ENCODE peak calls at places on chromosomes 11 and 22, in six cellular contexts. P, M, X, E, G and T are unnamed samples. For H3K36me3, the result is how much of the 10 kb centered on the place peaks cover.

GRCh38 chr22:50285568-50286229 is 15.5 kb upstream of the MAPK11 start:
- DNase-seq in M (no peak), P (no peak), X (no peak), E (no peak), G (no peak), T (no peak)

GRCh38 chr11:115168229-115168671 is 336.0 kb downstream of the CADM1 start:
- DNase-seq in M (no peak), G (no peak), P (no peak), E (no peak), X (no peak), T (no peak)

GRCh38 chr11:128610765-128611617 is 23.6 kb upstream of the ETS1 start:
- DNase-seq in P (peak), X (no peak), G (no peak), E (peak), M (no peak), T (no peak)

GRCh38 chr22:35335936-35336781 is 36.5 kb downstream of the TOM1 start:
- DNase-seq in G (no peak), M (no peak), P (no peak), X (no peak), E (no peak), T (no peak)

GRCh38 chr22:24994070-24994763 is 41.7 kb downstream of the KIAA1671 start:
- DNase-seq in G (no peak), P (no peak), E (no peak), M (no peak), X (no peak), T (no peak)

GRCh38 chr11:70474710-70475109 is 76.4 kb downstream of the CTTN start:
- DNase-seq in X (no peak), G (no peak), M (no peak), P (peak), E (no peak), T (no peak)

GRCh38 chr22:31337178-31337577 is 9.0 kb downstream of the PATZ1 start:
- DNase-seq in G (no peak), M (no peak), X (no peak), P (no peak), E (peak), T (no peak)

GRCh38 chr11:78564037-78564888 is 10.4 kb downstream of the NARS2 start:
- DNase-seq in X (peak), G (no peak), P (no peak), M (no peak), E (peak), T (no peak)

GRCh38 chr22:31715157-31715778 is 34.7 kb downstream of the PRR14L start:
- DNase-seq in P (no peak), M (no peak), X (no peak), E (no peak), G (no peak), T (no peak)

GRCh38 chr11:68471360-68472340 is 11.1 kb downstream of the PPP6R3 start:
- DNase-seq in X (peak), E (peak), G (no peak), P (peak), M (no peak), T (no peak)

GRCh38 chr22:46490538-46490937 is 46.9 kb downstream of the CELSR1 start:
- DNase-seq in E (no peak), P (no peak), X (no peak), G (no peak), M (no peak), T (no peak)

GRCh38 chr11:132490976-132491375 is 1041.3 kb downstream of the OPCML start:
- DNase-seq in E (no peak), G (no peak), M (no peak), P (no peak), X (no peak), T (no peak)

GRCh38 chr22:22343603-22344276 is 99.2 kb downstream of the VPREB1 start:
- DNase-seq in E (no peak), G (no peak), P (no peak), X (no peak), M (no peak), T (no peak)

GRCh38 chr11:296976-297665 is 2.2 kb downstream of the IFITM5 start:
- DNase-seq in M (peak), P (peak), E (no peak), G (no peak), X (peak), T (peak)

GRCh38 chr11:11567862-11568650 is 53.7 kb downstream of the GALNT18 start:
- DNase-seq in E (no peak), M (no peak), P (no peak), X (no peak), G (no peak), T (peak)

GRCh38 chr11:75547177-75547576 is 14.9 kb upstream of the SERPINH1 start:
- DNase-seq in P (no peak), E (no peak), M (no peak), X (no peak), G (no peak), T (no peak)

GRCh38 chr22:38766076-38766777 is 10.4 kb upstream of the SUN2 start:
- DNase-seq in E (peak), P (peak), X (peak), M (no peak), G (peak), T (peak)

GRCh38 chr11:78798567-78799170 is 224.0 kb upstream of the NARS2 start:
- DNase-seq in X (peak), G (peak), P (no peak), E (no peak), M (peak), T (peak)

GRCh38 chr11:130827697-130828377 is 88.4 kb downstream of the SNX19 start:
- DNase-seq in G (peak), M (peak), P (no peak), E (no peak), X (peak), T (peak)

GRCh38 chr11:130826572-130826971 is 89.7 kb downstream of the SNX19 start:
- DNase-seq in G (no peak), P (no peak), M (no peak), X (no peak), E (no peak), T (no peak)

GRCh38 chr11:130828741-130829140 is 87.5 kb downstream of the SNX19 start:
- DNase-seq in E (no peak), M (peak), P (no peak), G (no peak), X (no peak), T (peak)

GRCh38 chr11:130829801-130830562 is 86.3 kb downstream of the SNX19 start:
- DNase-seq in M (peak), X (no peak), G (peak), E (no peak), P (no peak), T (peak)

DNA sequence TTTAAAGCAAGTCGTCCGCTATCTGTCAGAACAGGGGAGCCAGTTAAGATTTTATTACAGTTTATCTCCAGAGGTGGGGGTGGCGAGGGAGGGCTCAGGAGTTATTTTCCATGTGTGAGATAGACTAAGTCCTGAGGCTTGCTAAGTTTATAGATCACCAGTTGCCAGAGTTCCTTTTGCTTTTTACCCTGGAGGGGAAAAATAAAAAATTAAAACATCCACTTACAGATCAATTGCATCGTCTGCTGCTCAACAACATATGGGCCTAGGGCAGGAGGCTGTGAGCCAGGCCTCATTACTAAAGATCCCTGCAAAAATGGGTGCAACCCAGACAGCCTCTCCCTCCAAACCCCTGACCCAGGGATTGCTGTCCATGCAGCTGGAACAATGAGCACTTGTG is 90.7 kb downstream of the SNX19 start:
- DNase-seq in X (no peak), M (no peak), E (no peak), P (no peak), G (no peak), T (no peak)
- H3K4me3 ChIP-seq in X (no peak), M (no peak), E (no peak), P (no peak), G (no peak), T (no peak)

GRCh38 chr11:57307666-57308270 is 17.0 kb downstream of the TNKS1BP1 start:
- DNase-seq in X (no peak), M (no peak), P (no peak), G (no peak), E (no peak), T (no peak)
- H3K36me3 ChIP-seq in X (half or more), M (half or more), P (under half), G (under half), E (under half), T (under half)

DNA sequence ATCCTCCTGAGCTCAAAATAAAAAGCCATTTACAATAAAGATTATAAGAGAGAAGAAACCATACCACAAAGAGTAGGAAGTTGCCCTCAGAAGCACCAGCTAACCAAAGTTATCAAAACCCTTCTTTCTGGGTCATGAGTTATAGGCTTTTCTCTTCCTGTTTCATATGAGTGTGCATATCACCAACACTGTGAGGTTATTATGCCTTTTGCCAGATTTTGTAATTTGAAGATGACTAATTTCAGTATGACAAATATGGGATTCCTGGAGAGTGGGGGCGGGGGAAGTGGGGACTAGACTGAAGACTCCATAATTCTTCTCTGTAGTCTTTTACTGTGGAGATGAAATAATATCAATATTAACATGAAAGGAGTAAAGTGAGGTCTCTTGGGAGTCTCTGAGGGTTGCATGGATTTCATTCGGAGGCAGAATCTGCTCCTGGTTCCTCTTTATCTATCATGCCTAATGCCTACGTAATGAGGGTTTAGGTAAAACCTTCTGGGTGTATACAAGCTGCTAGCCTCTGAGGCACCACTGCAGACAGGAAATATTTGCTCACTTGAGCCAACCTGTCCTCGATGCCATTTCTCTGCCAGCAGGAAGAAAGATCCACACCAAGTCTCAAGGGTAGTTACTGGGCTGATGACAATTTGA is 2.1 kb downstream of the LPXN start:
- DNase-seq in G (peak), P (peak), E (peak), X (peak), M (peak), T (peak)
- H3K4me3 ChIP-seq in G (no peak), P (peak), E (peak), X (no peak), M (no peak), T (no peak)

GRCh38 chr11:125618383-125618782 is 6.6 kb upstream of the CHEK1 start:
- DNase-seq in P (no peak), X (no peak), M (no peak), G (no peak), E (no peak), T (no peak)
- H3K36me3 ChIP-seq in P (half or more), X (under half), M (half or more), G (under half), E (under half), T (under half)